ENCODE peak calls at places on chromosomes 3 and 15, in five cellular contexts. One of them, this sample, is unnamed.

GRCh38 chr15:98943609-98944111 is 63.9 kb downstream of the PGPEP1L start:
- DNase-seq in astrocyte: peak; percentile 23
- DNase-seq in HuH-7: no peak
- DNase-seq in stimulated activated CD8-positive, alpha-beta memory T cell treated with anti-CD3 and anti-CD28 coated beads, Interleukin-4, amount 100 ng/mL, for 4 hours: no peak
- DNase-seq in NCI-H2081: no peak
- DNase-seq in this sample: peak; percentile 10

GRCh38 chr15:81388431-81388760 is 14.4 kb upstream of the TMC3 start:
- DNase-seq in astrocyte: no peak
- DNase-seq in HuH-7: no peak
- DNase-seq in stimulated activated CD8-positive, alpha-beta memory T cell treated with anti-CD3 and anti-CD28 coated beads, Interleukin-4, amount 100 ng/mL, for 4 hours: no peak
- DNase-seq in NCI-H2081: no peak
- DNase-seq in this sample: no peak

GRCh38 chr3:178022599-178022998 is 513.6 kb upstream of the KCNMB2 start:
- DNase-seq in astrocyte: peak; percentile 16
- DNase-seq in HuH-7: no peak
- DNase-seq in stimulated activated CD8-positive, alpha-beta memory T cell treated with anti-CD3 and anti-CD28 coated beads, Interleukin-4, amount 100 ng/mL, for 4 hours: no peak
- DNase-seq in NCI-H2081: no peak
- DNase-seq in this sample: peak; percentile 5

GRCh38 chr3:188972313-188972712 is 199.5 kb upstream of the TPRG1 start:
- DNase-seq in astrocyte: no peak
- DNase-seq in HuH-7: no peak
- DNase-seq in stimulated activated CD8-positive, alpha-beta memory T cell treated with anti-CD3 and anti-CD28 coated beads, Interleukin-4, amount 100 ng/mL, for 4 hours: no peak
- DNase-seq in NCI-H2081: no peak
- DNase-seq in this sample: no peak

GRCh38 chr3:109275702-109276293 is 40.5 kb downstream of the DPPA2 start:
- DNase-seq in astrocyte: peak; percentile 18
- DNase-seq in HuH-7: peak; percentile 70
- DNase-seq in stimulated activated CD8-positive, alpha-beta memory T cell treated with anti-CD3 and anti-CD28 coated beads, Interleukin-4, amount 100 ng/mL, for 4 hours: no peak
- DNase-seq in NCI-H2081: peak; percentile 26
- DNase-seq in this sample: peak; percentile 65

GRCh38 chr15:29726553-29726952 is 95.7 kb downstream of the TJP1 start:
- DNase-seq in astrocyte: no peak
- DNase-seq in HuH-7: no peak
- DNase-seq in stimulated activated CD8-positive, alpha-beta memory T cell treated with anti-CD3 and anti-CD28 coated beads, Interleukin-4, amount 100 ng/mL, for 4 hours: no peak
- DNase-seq in NCI-H2081: no peak
- DNase-seq in this sample: no peak

GRCh38 chr3:139937674-139938279 is 2.8 kb downstream of the CLSTN2 start:
- DNase-seq in astrocyte: no peak
- DNase-seq in HuH-7: peak; percentile 28
- DNase-seq in stimulated activated CD8-positive, alpha-beta memory T cell treated with anti-CD3 and anti-CD28 coated beads, Interleukin-4, amount 100 ng/mL, for 4 hours: no peak
- DNase-seq in NCI-H2081: peak; percentile 61
- DNase-seq in this sample: peak; percentile 44

GRCh38 chr15:59501531-59502113 is 63.6 kb downstream of the FAM81A start:
- DNase-seq in astrocyte: peak; percentile 25
- DNase-seq in HuH-7: peak; percentile 63
- DNase-seq in stimulated activated CD8-positive, alpha-beta memory T cell treated with anti-CD3 and anti-CD28 coated beads, Interleukin-4, amount 100 ng/mL, for 4 hours: no peak
- DNase-seq in NCI-H2081: peak; percentile 48
- DNase-seq in this sample: peak; percentile 89

GRCh38 chr15:61049003-61049402 is 180.1 kb downstream of the RORA start:
- DNase-seq in astrocyte: no peak
- DNase-seq in HuH-7: no peak
- DNase-seq in stimulated activated CD8-positive, alpha-beta memory T cell treated with anti-CD3 and anti-CD28 coated beads, Interleukin-4, amount 100 ng/mL, for 4 hours: no peak
- DNase-seq in NCI-H2081: no peak
- DNase-seq in this sample: no peak

GRCh38 chr3:99559196-99559595 is 79.2 kb upstream of the COL8A1 start:
- DNase-seq in astrocyte: no peak
- DNase-seq in HuH-7: no peak
- DNase-seq in stimulated activated CD8-positive, alpha-beta memory T cell treated with anti-CD3 and anti-CD28 coated beads, Interleukin-4, amount 100 ng/mL, for 4 hours: no peak
- DNase-seq in NCI-H2081: no peak
- DNase-seq in this sample: no peak

GRCh38 chr15:101455291-101455916 is 34.1 kb downstream of the PCSK6 start:
- DNase-seq in astrocyte: no peak
- DNase-seq in HuH-7: no peak
- DNase-seq in stimulated activated CD8-positive, alpha-beta memory T cell treated with anti-CD3 and anti-CD28 coated beads, Interleukin-4, amount 100 ng/mL, for 4 hours: no peak
- DNase-seq in NCI-H2081: no peak
- DNase-seq in this sample: peak; percentile 2

GRCh38 chr15:43410572-43411214 is 39.8 kb downstream of the TUBGCP4 start:
- DNase-seq in astrocyte: peak; percentile 16
- DNase-seq in HuH-7: no peak
- DNase-seq in stimulated activated CD8-positive, alpha-beta memory T cell treated with anti-CD3 and anti-CD28 coated beads, Interleukin-4, amount 100 ng/mL, for 4 hours: no peak
- DNase-seq in NCI-H2081: no peak
- DNase-seq in this sample: peak; percentile 4

GRCh38 chr3:108153451-108153981 is 62.7 kb upstream of the CD47 start:
- DNase-seq in astrocyte: peak; percentile 49
- DNase-seq in HuH-7: peak; percentile 62
- DNase-seq in stimulated activated CD8-positive, alpha-beta memory T cell treated with anti-CD3 and anti-CD28 coated beads, Interleukin-4, amount 100 ng/mL, for 4 hours: no peak
- DNase-seq in NCI-H2081: peak; percentile 79
- DNase-seq in this sample: peak; percentile 82

GRCh38 chr3:72288955-72289707 is 504.2 kb upstream of the PROK2 start:
- DNase-seq in astrocyte: peak; percentile 82
- DNase-seq in HuH-7: no peak
- DNase-seq in stimulated activated CD8-positive, alpha-beta memory T cell treated with anti-CD3 and anti-CD28 coated beads, Interleukin-4, amount 100 ng/mL, for 4 hours: no peak
- DNase-seq in NCI-H2081: no peak
- DNase-seq in this sample: peak; percentile 6

GRCh38 chr3:183576487-183577107 is 21.1 kb upstream of the KLHL6 start:
- DNase-seq in astrocyte: no peak
- DNase-seq in HuH-7: no peak
- DNase-seq in stimulated activated CD8-positive, alpha-beta memory T cell treated with anti-CD3 and anti-CD28 coated beads, Interleukin-4, amount 100 ng/mL, for 4 hours: no peak
- DNase-seq in NCI-H2081: peak; percentile 75
- DNase-seq in this sample: no peak

GRCh38 chr3:173938159-173938558 is 540.6 kb downstream of the NLGN1 start:
- DNase-seq in astrocyte: peak; percentile 67
- DNase-seq in HuH-7: no peak
- DNase-seq in stimulated activated CD8-positive, alpha-beta memory T cell treated with anti-CD3 and anti-CD28 coated beads, Interleukin-4, amount 100 ng/mL, for 4 hours: no peak
- DNase-seq in NCI-H2081: peak; percentile 85
- DNase-seq in this sample: peak; percentile 59

GRCh38 chr3:126116526-126116925 is 32.6 kb upstream of the SLC41A3 start:
- DNase-seq in astrocyte: no peak
- DNase-seq in HuH-7: no peak
- DNase-seq in stimulated activated CD8-positive, alpha-beta memory T cell treated with anti-CD3 and anti-CD28 coated beads, Interleukin-4, amount 100 ng/mL, for 4 hours: no peak
- DNase-seq in NCI-H2081: no peak
- DNase-seq in this sample: no peak

GRCh38 chr15:98731712-98732450 is 83.5 kb downstream of the IGF1R start:
- DNase-seq in astrocyte: no peak
- DNase-seq in HuH-7: no peak
- DNase-seq in stimulated activated CD8-positive, alpha-beta memory T cell treated with anti-CD3 and anti-CD28 coated beads, Interleukin-4, amount 100 ng/mL, for 4 hours: no peak
- DNase-seq in NCI-H2081: no peak
- DNase-seq in this sample: no peak

GRCh38 chr3:172582712-172583111 is 59.5 kb upstream of the TNFSF10 start:
- DNase-seq in astrocyte: peak; percentile 39
- DNase-seq in HuH-7: no peak
- DNase-seq in stimulated activated CD8-positive, alpha-beta memory T cell treated with anti-CD3 and anti-CD28 coated beads, Interleukin-4, amount 100 ng/mL, for 4 hours: no peak
- DNase-seq in NCI-H2081: no peak
- DNase-seq in this sample: peak; percentile 39

GRCh38 chr3:148902173-148902791 is 37.2 kb downstream of the CPA3 start:
- DNase-seq in astrocyte: peak; percentile 67
- DNase-seq in HuH-7: no peak
- DNase-seq in stimulated activated CD8-positive, alpha-beta memory T cell treated with anti-CD3 and anti-CD28 coated beads, Interleukin-4, amount 100 ng/mL, for 4 hours: no peak
- DNase-seq in NCI-H2081: no peak
- DNase-seq in this sample: peak; percentile 77